ENCODE peak calls at places on chromosomes 16 and 17, in four cellular contexts. One of them, this sample, is unnamed.

GRCh38 chr17:37701424-37702020 is 43.3 kb downstream of the HNF1B start:
- DNase-seq in HepG2: no peak
- DNase-seq in K562: peak
- DNase-seq in HCT116: peak
- DNase-seq in this sample: no peak

GRCh38 chr17:79294459-79295071 is 219.9 kb downstream of the ENGASE start:
- DNase-seq in HepG2: peak
- DNase-seq in K562: peak
- DNase-seq in HCT116: no peak
- DNase-seq in this sample: no peak

GRCh38 chr16:72023962-72024361 is 15.4 kb downstream of the DHODH start:
- DNase-seq in HepG2: peak
- DNase-seq in K562: no peak
- DNase-seq in HCT116: no peak
- DNase-seq in this sample: no peak

GRCh38 chr16:49273771-49274170 is 7.9 kb downstream of the CBLN1 start:
- DNase-seq in HepG2: no peak
- DNase-seq in K562: no peak
- DNase-seq in HCT116: no peak
- DNase-seq in this sample: no peak

GRCh38 chr17:30225919-30226553 is 9.5 kb downstream of the SLC6A4 start:
- DNase-seq in HepG2: peak
- DNase-seq in K562: no peak
- DNase-seq in HCT116: no peak
- DNase-seq in this sample: no peak

GRCh38 chr16:69087161-69087581 is 18.3 kb upstream of the HAS3 start:
- DNase-seq in HepG2: no peak
- DNase-seq in K562: no peak
- DNase-seq in HCT116: no peak
- DNase-seq in this sample: no peak

GRCh38 chr17:61442878-61443474 is 9.2 kb upstream of the TBX4 start:
- DNase-seq in HepG2: no peak
- DNase-seq in K562: no peak
- DNase-seq in HCT116: no peak
- DNase-seq in this sample: no peak

GRCh38 chr17:18994626-18995025 is 9.9 kb downstream of the FAM83G start:
- DNase-seq in HepG2: no peak
- DNase-seq in K562: no peak
- DNase-seq in HCT116: no peak
- DNase-seq in this sample: no peak

GRCh38 chr16:50532576-50532975 is 15.6 kb upstream of the NKD1 start:
- DNase-seq in HepG2: no peak
- DNase-seq in K562: no peak
- DNase-seq in HCT116: no peak
- DNase-seq in this sample: no peak

GRCh38 chr17:2986925-2987324 is 76.5 kb downstream of the OR1D5 start:
- DNase-seq in HepG2: no peak
- DNase-seq in K562: no peak
- DNase-seq in HCT116: no peak
- DNase-seq in this sample: no peak

GRCh38 chr16:20023190-20023589 is 50.5 kb downstream of the GPR139 start:
- DNase-seq in HepG2: peak
- DNase-seq in K562: peak
- DNase-seq in HCT116: no peak
- DNase-seq in this sample: no peak

GRCh38 chr17:68296217-68297140 is 5.2 kb downstream of the ARSG start:
- DNase-seq in HepG2: no peak
- DNase-seq in K562: no peak
- DNase-seq in HCT116: no peak
- DNase-seq in this sample: no peak

GRCh38 chr17:30345089-30345433 is 11.2 kb upstream of the TMIGD1 start:
- DNase-seq in HepG2: no peak
- DNase-seq in K562: no peak
- DNase-seq in HCT116: no peak
- DNase-seq in this sample: no peak

GRCh38 chr16:81036751-81037350 is 1.2 kb downstream of the ATMIN start:
- DNase-seq in HepG2: peak
- DNase-seq in K562: no peak
- DNase-seq in HCT116: no peak
- DNase-seq in this sample: no peak

GRCh38 chr16:69851491-69852240 is 89.5 kb downstream of the WWP2 start:
- DNase-seq in HepG2: no peak
- DNase-seq in K562: no peak
- DNase-seq in HCT116: no peak
- DNase-seq in this sample: no peak

GRCh38 chr16:70156207-70156978 is 17.2 kb upstream of the CLEC18C start:
- DNase-seq in HepG2: no peak
- DNase-seq in K562: peak
- DNase-seq in HCT116: no peak
- DNase-seq in this sample: no peak

GRCh38 chr16:77998350-77999023 is 23.9 kb upstream of the CLEC3A start:
- DNase-seq in HepG2: peak
- DNase-seq in K562: no peak
- DNase-seq in HCT116: no peak
- DNase-seq in this sample: no peak

GRCh38 chr16:3771513-3771912 is 54.2 kb upstream of the TRAP1 start:
- DNase-seq in HepG2: no peak
- DNase-seq in K562: no peak
- DNase-seq in HCT116: no peak
- DNase-seq in this sample: no peak

GRCh38 chr17:77838748-77839147 is 119.8 kb upstream of the TNRC6C start:
- DNase-seq in HepG2: no peak
- DNase-seq in K562: no peak
- DNase-seq in HCT116: no peak
- DNase-seq in this sample: no peak

GRCh38 chr17:1485748-1486376 is 6.6 kb downstream of the MYO1C start:
- DNase-seq in HepG2: no peak
- DNase-seq in K562: peak
- DNase-seq in HCT116: no peak
- DNase-seq in this sample: no peak

GRCh38 chr16:14232106-14232890 is 161.2 kb downstream of the MRTFB start:
- DNase-seq in HepG2: no peak
- DNase-seq in K562: no peak
- DNase-seq in HCT116: no peak
- DNase-seq in this sample: no peak

GRCh38 chr17:352421-353212 is at the start of gene RPH3AL:
- DNase-seq in HepG2: peak
- DNase-seq in K562: no peak
- DNase-seq in HCT116: peak
- DNase-seq in this sample: no peak

GRCh38 chr17:60901222-60901621 is 223.6 kb downstream of the BCAS3 start:
- DNase-seq in HepG2: no peak
- DNase-seq in K562: no peak
- DNase-seq in HCT116: no peak
- DNase-seq in this sample: no peak

GRCh38 chr16:88366032-88366703 is 16.6 kb upstream of the ZNF469 start:
- DNase-seq in HepG2: no peak
- DNase-seq in K562: no peak
- DNase-seq in HCT116: no peak
- DNase-seq in this sample: no peak

GRCh38 chr16:68760671-68761275 is 23.7 kb downstream of the CDH1 start:
- DNase-seq in HepG2: peak
- DNase-seq in K562: peak
- DNase-seq in HCT116: no peak
- DNase-seq in this sample: no peak

GRCh38 chr16:31452631-31453106 is 6.6 kb upstream of the ARMC5 start:
- DNase-seq in HepG2: no peak
- DNase-seq in K562: peak
- DNase-seq in HCT116: no peak
- DNase-seq in this sample: no peak

GRCh38 chr16:64397042-64397441 is 724.8 kb downstream of the CDH11 start:
- DNase-seq in HepG2: no peak
- DNase-seq in K562: no peak
- DNase-seq in HCT116: no peak
- DNase-seq in this sample: no peak

GRCh38 chr17:2814499-2815341 is 18.5 kb downstream of the RAP1GAP2 start:
- DNase-seq in HepG2: no peak
- DNase-seq in K562: no peak
- DNase-seq in HCT116: no peak
- DNase-seq in this sample: no peak

GRCh38 chr17:44971776-44972483 is 3.8 kb upstream of the C1QL1 start:
- DNase-seq in HepG2: no peak
- DNase-seq in K562: no peak
- DNase-seq in HCT116: no peak
- DNase-seq in this sample: no peak

GRCh38 chr16:65305588-65305987 is 183.7 kb upstream of the CDH11 start:
- DNase-seq in HepG2: no peak
- DNase-seq in K562: no peak
- DNase-seq in HCT116: no peak
- DNase-seq in this sample: no peak

GRCh38 chr16:3020604-3021448 is 658 bp downstream of the TNFRSF12A start:
- DNase-seq in HepG2: peak
- DNase-seq in K562: peak
- DNase-seq in HCT116: peak
- DNase-seq in this sample: peak

GRCh38 chr17:55664287-55664686 is 58.4 kb downstream of the TMEM100 start:
- DNase-seq in HepG2: no peak
- DNase-seq in K562: no peak
- DNase-seq in HCT116: no peak
- DNase-seq in this sample: no peak

GRCh38 chr16:47713225-47713595 is 252.1 kb downstream of the PHKB start:
- DNase-seq in HepG2: peak
- DNase-seq in K562: no peak
- DNase-seq in HCT116: no peak
- DNase-seq in this sample: no peak

GRCh38 chr16:48609453-48610023 is 442 bp downstream of the N4BP1 start:
- DNase-seq in HepG2: no peak
- DNase-seq in K562: peak
- DNase-seq in HCT116: no peak
- DNase-seq in this sample: no peak

DNA sequence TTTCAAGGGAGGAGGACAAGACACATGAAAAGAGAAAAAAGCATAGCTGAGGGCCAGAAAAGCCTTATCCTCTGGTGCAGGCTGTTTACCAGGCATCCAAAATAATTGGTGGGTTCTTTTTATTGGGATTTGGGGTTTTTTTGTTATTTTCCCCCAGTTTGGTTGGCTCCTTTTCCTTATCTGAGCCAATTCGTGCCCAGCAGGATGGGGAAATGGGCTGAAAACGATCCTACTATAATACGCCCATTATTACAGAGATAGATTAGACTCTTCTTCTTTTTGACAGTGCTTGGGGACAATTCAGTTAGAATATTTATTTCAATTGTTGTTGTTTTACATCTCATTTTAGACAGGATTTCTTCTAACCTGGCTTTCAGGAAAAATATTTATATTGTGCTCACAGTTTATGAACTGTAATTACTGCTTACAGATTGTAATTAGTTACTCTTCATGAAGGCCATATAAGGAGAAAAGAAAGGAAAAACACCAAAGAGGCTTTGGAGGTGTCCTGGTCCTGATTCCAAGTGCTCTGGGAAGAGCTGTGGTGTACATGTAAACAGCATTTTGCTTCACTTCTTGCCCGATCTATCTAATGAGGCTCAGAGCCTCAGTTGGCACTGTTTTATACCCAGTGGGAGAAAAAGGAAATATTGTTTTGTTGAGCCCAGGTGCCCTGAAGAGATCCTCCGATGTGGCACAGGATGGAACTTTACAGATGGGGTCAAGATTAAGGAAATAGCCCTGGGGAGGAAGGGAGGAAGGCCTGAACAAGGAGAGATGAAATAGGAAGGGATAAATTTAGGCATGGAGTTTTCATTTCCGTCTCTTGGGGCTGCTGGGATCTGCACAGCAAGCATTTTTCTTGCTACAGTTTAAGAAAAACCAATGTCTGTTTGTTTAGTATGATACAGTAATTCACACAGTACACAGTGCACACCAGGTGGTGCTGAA is 611 bp upstream of the ANKRD40 start:
- DNase-seq in HepG2: no peak
- DNase-seq in K562: no peak
- DNase-seq in HCT116: no peak
- DNase-seq in this sample: no peak
- TF ChIP-seq TCF7L2 in HepG2: no peak
- TF ChIP-seq TCF7L2 in K562: no peak
- TF ChIP-seq TCF7L2 in HCT116: no peak
- TF ChIP-seq TCF7L2 in this sample: no peak

GRCh38 chr17:5011928-5012327 is 14.2 kb downstream of the KIF1C start:
- DNase-seq in HepG2: no peak
- DNase-seq in K562: no peak
- DNase-seq in HCT116: no peak
- DNase-seq in this sample: no peak
- TF ChIP-seq REST in HepG2: no peak
- TF ChIP-seq REST in K562: no peak
- TF ChIP-seq REST in HCT116: no peak
- TF ChIP-seq REST in this sample: no peak

DNA sequence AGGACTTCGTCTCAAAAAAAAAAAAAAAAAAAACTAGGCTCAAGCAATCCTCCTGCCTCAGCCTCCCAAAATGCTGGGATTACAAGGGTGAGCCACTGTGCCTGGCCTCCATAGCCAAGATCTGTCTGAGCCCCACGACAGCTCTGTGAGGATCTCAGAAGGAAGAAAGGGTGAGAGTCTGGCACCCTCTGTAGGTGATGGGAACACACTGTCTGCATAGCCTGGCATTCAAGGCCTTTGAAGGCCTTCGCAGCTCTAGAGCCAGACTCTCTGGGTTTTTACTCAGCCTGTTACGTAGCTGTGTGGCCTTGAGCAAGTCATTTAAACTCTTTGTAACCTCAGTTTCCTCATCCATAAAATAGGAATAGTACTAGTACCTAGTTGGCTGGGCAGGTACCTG is 6.3 kb upstream of the XPO6 start:
- DNase-seq in HepG2: peak
- DNase-seq in K562: peak
- DNase-seq in HCT116: peak
- DNase-seq in this sample: peak
- TF ChIP-seq TCF7L2 in HepG2: no peak
- TF ChIP-seq TCF7L2 in K562: no peak
- TF ChIP-seq TCF7L2 in HCT116: no peak
- TF ChIP-seq TCF7L2 in this sample: no peak

DNA sequence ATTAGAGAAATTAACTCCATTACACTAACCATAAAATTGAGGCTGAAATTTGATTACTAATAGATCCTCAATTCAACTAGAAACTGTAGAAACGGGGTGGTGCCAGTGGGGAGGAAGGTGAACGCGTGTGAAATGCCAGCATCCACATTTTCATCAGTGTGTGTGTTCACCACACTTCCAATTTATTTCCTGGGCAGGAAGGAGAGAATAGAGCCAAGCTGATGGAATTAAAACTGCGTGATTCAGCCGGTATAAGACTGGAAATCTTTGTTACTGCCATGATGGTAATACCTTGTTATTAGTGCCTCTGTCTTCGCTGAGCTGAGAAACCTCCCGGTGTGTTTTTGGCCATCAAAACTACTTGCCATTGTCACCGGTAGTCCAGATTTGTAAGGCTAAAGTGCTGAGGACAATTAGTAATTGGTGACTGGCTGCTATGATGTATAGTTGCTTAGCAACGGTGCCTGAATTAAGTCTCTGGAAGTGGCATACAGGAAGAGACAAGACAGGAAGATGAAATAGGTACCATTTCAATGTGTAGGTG is 232.3 kb downstream of the IRX3 start:
- DNase-seq in HepG2: no peak
- DNase-seq in K562: no peak
- DNase-seq in HCT116: no peak
- DNase-seq in this sample: no peak
- TF ChIP-seq REST in HepG2: no peak
- TF ChIP-seq REST in K562: no peak
- TF ChIP-seq REST in HCT116: no peak
- TF ChIP-seq REST in this sample: no peak

This sample was measured in Panc1.